ENCODE peak calls at places on chromosomes 11 and 22, in five cellular contexts. Q is HepG2, R is GM12878, L is K562, Y is upper lobe of left lung. T is an unnamed sample.

GRCh38 chr11:119207607-119208006 is 1.5 kb downstream of the CBL start:
- ATAC-seq in Q (no peak), R (no peak), L (no peak), Y (no peak), T (no peak)

GRCh38 chr22:35072939-35073338 is 7.0 kb downstream of the ISX start:
- ATAC-seq in Q (no peak), R (no peak), L (no peak), Y (no peak), T (peak; percentile 73)

GRCh38 chr11:78061088-78061920 is 2.4 kb upstream of the THRSP start:
- ATAC-seq in Q (peak; percentile 78), R (no peak), L (peak; percentile 44), Y (no peak), T (no peak)

GRCh38 chr11:6402561-6402981 is 12.3 kb downstream of the SMPD1 start:
- ATAC-seq in Q (peak; percentile 26), R (peak; percentile 94), L (peak; percentile 13), Y (no peak), T (no peak)

GRCh38 chr11:15150507-15150906 is 35.8 kb downstream of the INSC start:
- ATAC-seq in Q (no peak), R (no peak), L (no peak), Y (no peak), T (no peak)

GRCh38 chr11:66183581-66184048 is 84.8 kb upstream of the RAB1B start:
- ATAC-seq in Q (no peak), R (peak; percentile 64), L (peak; percentile 85), Y (no peak), T (no peak)

GRCh38 chr22:48961705-48962104 is 866.0 kb downstream of the BRD1 start:
- ATAC-seq in Q (no peak), R (no peak), L (no peak), Y (no peak), T (no peak)

GRCh38 chr11:14974021-14974698 is 2.0 kb upstream of the CALCA start:
- ATAC-seq in Q (no peak), R (no peak), L (no peak), Y (peak; percentile 35), T (peak; percentile 11)

GRCh38 chr11:115360186-115360824 is 143.9 kb downstream of the CADM1 start:
- ATAC-seq in Q (no peak), R (no peak), L (no peak), Y (no peak), T (no peak)

GRCh38 chr11:112212290-112212689 is 13.9 kb upstream of the PTS start:
- ATAC-seq in Q (no peak), R (no peak), L (no peak), Y (no peak), T (no peak)

GRCh38 chr22:20779813-20780148 is 5.9 kb downstream of the SERPIND1 start:
- ATAC-seq in Q (no peak), R (no peak), L (no peak), Y (no peak), T (no peak)

DNA sequence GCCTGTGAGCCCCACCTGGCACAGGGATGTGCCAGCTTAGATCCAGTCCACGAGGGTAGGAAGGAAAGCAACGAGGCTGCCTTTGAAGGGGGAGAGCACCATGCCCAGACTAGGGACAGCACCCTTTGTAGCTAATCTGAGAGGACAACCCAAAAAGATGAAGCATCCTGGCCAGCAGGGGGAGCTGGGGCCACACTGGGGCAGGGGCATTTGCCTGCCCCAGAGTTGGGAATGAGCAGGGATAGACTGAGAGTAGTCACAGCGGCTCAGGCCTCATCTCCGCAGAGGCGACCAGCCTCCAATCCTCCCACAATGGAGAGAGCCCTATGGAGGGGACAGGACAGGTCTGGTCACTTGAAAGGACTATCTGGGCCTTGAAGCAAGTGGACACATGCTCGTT is 16.4 kb downstream of the LMO1 start:
- ATAC-seq in Q (peak; percentile 69), R (peak; percentile 88), L (peak; percentile 90), Y (no peak), T (no peak)
- TF ChIP-seq CTCF in Q (peak; percentile 63), R (peak; percentile 57), L (peak; percentile 81), Y (peak; percentile 42), T (no peak)

GRCh38 chr11:63986156-63986931 is at the start of gene OTUB1:
- ATAC-seq in Q (peak; percentile 94), R (peak; percentile 96), L (peak; percentile 95), Y (peak; percentile 98), T (peak; percentile 95)
- TF ChIP-seq EP300 in Q (no peak), R (no peak), L (no peak), Y (no peak), T (no peak)

GRCh38 chr11:116876656-116877055 is 39.2 kb upstream of the APOA1 start:
- ATAC-seq in Q (no peak), R (no peak), L (no peak), Y (no peak), T (no peak)
- H3K36me3 ChIP-seq in Q (peaks cover 17% of the 10 kb centered on the region), R (peaks cover 11% of the 10 kb centered on the region), L (peaks cover 40% of the 10 kb centered on the region), Y (peaks cover 42% of the 10 kb centered on the region), T (peaks cover 62% of the 10 kb centered on the region)

GRCh38 chr22:40193429-40194421 is 16.0 kb downstream of the TNRC6B start:
- ATAC-seq in Q (no peak), R (no peak), L (peak; percentile 17), Y (no peak), T (no peak)
- TF ChIP-seq CTCF in Q (peak; percentile 28), R (no peak), L (peak; percentile 54), Y (peak; percentile 9), T (peak; percentile 39)

DNA sequence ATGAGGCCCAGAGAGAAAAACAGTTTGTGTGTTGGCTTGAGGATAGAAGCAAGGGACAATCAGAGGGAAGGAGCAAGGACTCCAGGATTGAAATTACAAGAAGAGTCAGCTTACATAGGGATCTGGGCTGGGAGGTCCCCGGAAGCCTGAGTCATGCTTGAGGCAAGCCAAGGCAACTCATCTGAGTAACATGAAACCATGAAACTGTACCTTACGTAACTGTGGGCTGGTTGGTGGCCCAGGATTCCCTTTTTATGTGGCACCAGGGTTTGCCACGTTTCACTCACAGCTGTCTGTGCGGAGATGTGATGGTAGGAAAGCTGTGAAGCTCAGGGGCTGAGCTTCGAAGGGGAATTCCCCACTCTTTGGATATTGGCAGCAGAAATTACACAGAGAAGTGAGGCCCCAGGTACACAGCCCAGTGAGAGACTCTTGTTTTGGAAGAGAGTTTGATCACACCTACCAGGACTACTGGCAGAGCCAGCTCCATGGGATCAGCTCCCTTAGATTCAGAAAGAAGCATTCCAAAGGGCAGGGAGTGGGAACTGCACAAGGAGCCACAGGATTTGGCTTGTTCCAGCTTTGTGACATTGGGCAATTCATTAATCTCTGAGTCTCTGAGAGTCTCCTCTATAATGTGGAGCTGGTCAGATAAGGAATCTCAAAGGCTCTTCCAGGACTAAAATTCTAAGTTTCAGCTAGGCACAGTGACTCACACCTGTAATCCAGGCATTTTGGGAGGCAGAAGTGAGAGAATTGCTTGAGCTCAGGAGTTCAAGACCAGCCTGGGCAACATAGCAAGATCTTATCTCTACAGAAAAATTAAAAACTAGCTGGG is 7.8 kb downstream of the SLC5A1 start:
- ATAC-seq in Q (no peak), R (peak; percentile 96), L (peak; percentile 95), Y (peak; percentile 89), T (peak; percentile 63)
- TF ChIP-seq EP300 in Q (no peak), R (no peak), L (peak; percentile 33), Y (no peak), T (no peak)

DNA sequence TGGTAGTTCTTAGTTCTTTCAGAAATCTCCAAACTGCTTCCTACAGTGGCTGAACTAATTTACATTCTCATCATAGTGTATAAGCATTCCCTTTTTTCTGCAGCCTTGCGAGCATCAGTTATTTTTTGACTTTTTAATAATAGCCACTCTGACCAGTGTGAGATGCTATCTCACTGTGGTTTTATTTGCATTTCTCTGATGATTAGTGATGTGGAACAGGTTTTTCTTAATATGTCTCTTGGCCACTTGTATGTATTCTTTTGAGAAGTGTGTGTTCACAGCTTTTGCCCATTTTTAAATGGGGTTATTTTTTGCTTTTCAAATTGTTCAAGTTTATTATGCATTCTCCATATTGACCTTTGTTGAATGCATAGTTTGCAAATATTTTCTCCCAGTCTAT is 459.3 kb downstream of the NTM start:
- ATAC-seq in Q (no peak), R (peak; percentile 28), L (no peak), Y (no peak), T (no peak)
- H3K36me3 ChIP-seq in Q (no peaks in the 10 kb centered on the region), R (no peaks in the 10 kb centered on the region), L (no peaks in the 10 kb centered on the region), Y (no peaks in the 10 kb centered on the region), T (no peaks in the 10 kb centered on the region)